ENCODE peak calls at places on chromosomes 4 and X, in six cellular contexts. One of them, this sample, is unnamed.

GRCh38 chr4:138602664-138603063 is 360.5 kb upstream of the SLC7A11 start:
- DNase-seq in OCI-LY7: no peak
- DNase-seq in PC-3: no peak
- DNase-seq in MM.1S: no peak
- DNase-seq in neural progenitor cell: no peak
- DNase-seq in GM23338: no peak
- DNase-seq in this sample: no peak

GRCh38 chr4:41260315-41260714 is 3.6 kb downstream of the UCHL1 start:
- DNase-seq in MM.1S: no peak
- DNase-seq in PC-3: no peak
- DNase-seq in GM23338: no peak
- DNase-seq in neural progenitor cell: no peak
- DNase-seq in OCI-LY7: no peak
- DNase-seq in this sample: no peak

GRCh38 chrX:48474127-48474526 is 1.9 kb upstream of the FTSJ1 start:
- DNase-seq in GM23338: peak; percentile 44
- DNase-seq in OCI-LY7: peak; percentile 31
- DNase-seq in neural progenitor cell: peak; percentile 23
- DNase-seq in MM.1S: no peak
- DNase-seq in PC-3: peak; percentile 47
- DNase-seq in this sample: no peak

GRCh38 chrX:45803383-45803921 is 602.8 kb upstream of the DIPK2B start:
- DNase-seq in GM23338: no peak
- DNase-seq in neural progenitor cell: no peak
- DNase-seq in OCI-LY7: no peak
- DNase-seq in PC-3: peak; percentile 95
- DNase-seq in MM.1S: no peak
- DNase-seq in this sample: no peak

GRCh38 chr4:38009421-38009820 is 49.2 kb downstream of the PTTG2 start:
- DNase-seq in GM23338: no peak
- DNase-seq in neural progenitor cell: no peak
- DNase-seq in PC-3: no peak
- DNase-seq in MM.1S: no peak
- DNase-seq in OCI-LY7: no peak
- DNase-seq in this sample: no peak

GRCh38 chr4:139655116-139655515 is 10.5 kb upstream of the MGST2 start:
- DNase-seq in MM.1S: no peak
- DNase-seq in OCI-LY7: peak; percentile 49
- DNase-seq in PC-3: peak; percentile 48
- DNase-seq in neural progenitor cell: peak; percentile 33
- DNase-seq in GM23338: no peak
- DNase-seq in this sample: peak; percentile 54

GRCh38 chrX:50586980-50587379 is 116.4 kb upstream of the DGKK start:
- DNase-seq in GM23338: no peak
- DNase-seq in OCI-LY7: no peak
- DNase-seq in neural progenitor cell: no peak
- DNase-seq in MM.1S: no peak
- DNase-seq in PC-3: no peak
- DNase-seq in this sample: no peak

GRCh38 chr4:68372588-68372987 is 22.7 kb upstream of the YTHDC1 start:
- DNase-seq in neural progenitor cell: no peak
- DNase-seq in OCI-LY7: no peak
- DNase-seq in GM23338: peak; percentile 24
- DNase-seq in PC-3: peak; percentile 27
- DNase-seq in MM.1S: no peak
- DNase-seq in this sample: no peak

GRCh38 chrX:120301497-120301896 is 9.8 kb downstream of the TMEM255A start:
- DNase-seq in neural progenitor cell: no peak
- DNase-seq in PC-3: no peak
- DNase-seq in MM.1S: no peak
- DNase-seq in GM23338: no peak
- DNase-seq in OCI-LY7: no peak
- DNase-seq in this sample: no peak

GRCh38 chrX:143437439-143437838 is 79.8 kb downstream of the SPANXN3 start:
- DNase-seq in OCI-LY7: peak; percentile 5
- DNase-seq in PC-3: peak; percentile 60
- DNase-seq in MM.1S: peak; percentile 48
- DNase-seq in GM23338: peak; percentile 53
- DNase-seq in neural progenitor cell: peak; percentile 45
- DNase-seq in this sample: peak; percentile 8

GRCh38 chrX:10415704-10416001 is 204.7 kb downstream of the MID1 start:
- DNase-seq in GM23338: no peak
- DNase-seq in PC-3: peak; percentile 58
- DNase-seq in neural progenitor cell: no peak
- DNase-seq in OCI-LY7: no peak
- DNase-seq in MM.1S: no peak
- DNase-seq in this sample: no peak

GRCh38 chr4:169791527-169792156 is 33.9 kb upstream of the HPF1 start:
- DNase-seq in OCI-LY7: no peak
- DNase-seq in MM.1S: no peak
- DNase-seq in GM23338: peak; percentile 73
- DNase-seq in PC-3: peak; percentile 71
- DNase-seq in neural progenitor cell: peak; percentile 81
- DNase-seq in this sample: peak; percentile 78

GRCh38 chr4:106238819-106239420 is 77.1 kb downstream of the TBCK start:
- DNase-seq in OCI-LY7: peak; percentile 38
- DNase-seq in PC-3: peak; percentile 45
- DNase-seq in GM23338: peak; percentile 80
- DNase-seq in MM.1S: peak; percentile 41
- DNase-seq in neural progenitor cell: peak; percentile 47
- DNase-seq in this sample: peak; percentile 60

GRCh38 chrX:53695901-53696300 is 9.4 kb upstream of the HUWE1 start:
- DNase-seq in GM23338: no peak
- DNase-seq in OCI-LY7: no peak
- DNase-seq in MM.1S: no peak
- DNase-seq in PC-3: no peak
- DNase-seq in neural progenitor cell: peak; percentile 42
- DNase-seq in this sample: no peak

GRCh38 chr4:98232202-98232601 is 29.0 kb upstream of the RAP1GDS1 start:
- DNase-seq in GM23338: no peak
- DNase-seq in OCI-LY7: peak; percentile 3
- DNase-seq in PC-3: peak; percentile 11
- DNase-seq in MM.1S: no peak
- DNase-seq in neural progenitor cell: no peak
- DNase-seq in this sample: no peak

GRCh38 chr4:83025563-83025962 is 9.4 kb upstream of the COPS4 start:
- DNase-seq in OCI-LY7: peak; percentile 30
- DNase-seq in PC-3: no peak
- DNase-seq in GM23338: no peak
- DNase-seq in MM.1S: no peak
- DNase-seq in neural progenitor cell: no peak
- DNase-seq in this sample: no peak

GRCh38 chrX:150018931-150019331 is 80.6 kb upstream of the EOLA2 start:
- DNase-seq in neural progenitor cell: no peak
- DNase-seq in PC-3: no peak
- DNase-seq in GM23338: no peak
- DNase-seq in OCI-LY7: no peak
- DNase-seq in MM.1S: no peak
- DNase-seq in this sample: no peak

DNA sequence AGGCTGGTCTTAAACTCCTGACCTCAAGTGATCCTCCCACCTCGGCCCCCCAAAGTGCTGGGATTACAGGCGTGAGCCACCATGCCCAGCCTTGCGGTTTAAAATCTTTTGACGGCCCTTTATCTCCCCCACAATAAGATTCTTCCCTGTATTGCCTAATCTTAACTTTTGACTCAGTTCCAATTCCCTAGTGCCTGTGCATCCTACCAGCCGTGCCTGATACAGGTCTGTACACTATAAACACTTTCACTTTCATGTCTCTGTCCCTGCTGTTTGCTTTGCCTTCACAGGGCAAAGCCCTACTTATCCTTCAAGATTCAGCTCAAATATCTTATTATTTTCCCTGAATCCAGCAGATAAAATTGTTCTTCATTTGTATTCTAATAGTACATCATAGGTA is 74.6 kb downstream of the WDR44 start:
- DNase-seq in PC-3: no peak
- DNase-seq in GM23338: no peak
- DNase-seq in MM.1S: peak; percentile 26
- DNase-seq in OCI-LY7: no peak
- DNase-seq in neural progenitor cell: no peak
- DNase-seq in this sample: peak; percentile 28
- TF ChIP-seq EZH2phosphoT487 in PC-3: no peak
- TF ChIP-seq EZH2phosphoT487 in GM23338: no peak
- TF ChIP-seq EZH2phosphoT487 in MM.1S: no peak
- TF ChIP-seq EZH2phosphoT487 in OCI-LY7: no peak
- TF ChIP-seq EZH2phosphoT487 in neural progenitor cell: no peak
- TF ChIP-seq EZH2phosphoT487 in this sample: no peak

DNA sequence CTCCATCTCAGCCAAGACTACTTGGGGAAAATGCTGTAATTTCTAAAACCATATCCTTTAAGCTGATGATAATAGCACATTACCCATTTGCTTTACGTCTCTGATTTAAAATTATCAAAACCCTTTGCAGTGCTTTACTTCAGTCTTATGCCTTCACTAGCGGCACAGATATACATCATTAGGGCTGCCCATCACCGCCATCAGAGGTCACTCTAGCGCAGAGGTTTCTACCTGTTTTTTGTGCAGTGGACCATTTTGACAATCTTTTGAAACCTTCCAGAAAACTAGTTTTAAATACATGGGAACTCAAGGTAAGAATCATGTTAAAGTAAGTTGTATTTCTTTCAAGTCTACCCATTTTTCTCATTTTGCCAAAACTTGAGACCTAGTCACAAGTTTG is 592.5 kb downstream of the PPARGC1A start:
- DNase-seq in MM.1S: no peak
- DNase-seq in GM23338: peak; percentile 19
- DNase-seq in PC-3: peak; percentile 20
- DNase-seq in neural progenitor cell: no peak
- DNase-seq in OCI-LY7: peak; percentile 4
- DNase-seq in this sample: no peak
- TF ChIP-seq CTCF in MM.1S: no peak
- TF ChIP-seq CTCF in GM23338: peak; percentile 36
- TF ChIP-seq CTCF in PC-3: peak; percentile 35
- TF ChIP-seq CTCF in neural progenitor cell: peak; percentile 34
- TF ChIP-seq CTCF in OCI-LY7: peak; percentile 55
- TF ChIP-seq CTCF in this sample: no peak

GRCh38 chrX:69085151-69085550 is 80.1 kb downstream of the PJA1 start:
- DNase-seq in neural progenitor cell: no peak
- DNase-seq in MM.1S: no peak
- DNase-seq in OCI-LY7: no peak
- DNase-seq in GM23338: no peak
- DNase-seq in PC-3: no peak
- DNase-seq in this sample: no peak

GRCh38 chrX:69083785-69084184 is 81.5 kb downstream of the PJA1 start:
- DNase-seq in OCI-LY7: no peak
- DNase-seq in neural progenitor cell: no peak
- DNase-seq in MM.1S: no peak
- DNase-seq in PC-3: no peak
- DNase-seq in GM23338: no peak
- DNase-seq in this sample: no peak

GRCh38 chrX:69085826-69086225 is 79.4 kb downstream of the PJA1 start:
- DNase-seq in neural progenitor cell: no peak
- DNase-seq in MM.1S: no peak
- DNase-seq in GM23338: no peak
- DNase-seq in OCI-LY7: no peak
- DNase-seq in PC-3: no peak
- DNase-seq in this sample: no peak

GRCh38 chrX:69090022-69090421 is 75.2 kb downstream of the PJA1 start:
- DNase-seq in OCI-LY7: no peak
- DNase-seq in neural progenitor cell: no peak
- DNase-seq in GM23338: no peak
- DNase-seq in MM.1S: no peak
- DNase-seq in PC-3: no peak
- DNase-seq in this sample: no peak

GRCh38 chrX:69088171-69088938 is 76.9 kb downstream of the PJA1 start:
- DNase-seq in PC-3: no peak
- DNase-seq in MM.1S: no peak
- DNase-seq in GM23338: no peak
- DNase-seq in OCI-LY7: no peak
- DNase-seq in neural progenitor cell: peak; percentile 62
- DNase-seq in this sample: no peak
- TF ChIP-seq EZH2phosphoT487 in PC-3: no peak
- TF ChIP-seq EZH2phosphoT487 in MM.1S: no peak
- TF ChIP-seq EZH2phosphoT487 in GM23338: no peak
- TF ChIP-seq EZH2phosphoT487 in OCI-LY7: no peak
- TF ChIP-seq EZH2phosphoT487 in neural progenitor cell: no peak
- TF ChIP-seq EZH2phosphoT487 in this sample: no peak

GRCh38 chr4:20543131-20543530 is 157.1 kb upstream of the PACRGL start:
- DNase-seq in MM.1S: no peak
- DNase-seq in neural progenitor cell: no peak
- DNase-seq in GM23338: no peak
- DNase-seq in PC-3: no peak
- DNase-seq in OCI-LY7: no peak
- DNase-seq in this sample: no peak

GRCh38 chr4:20538922-20539321 is 161.3 kb upstream of the PACRGL start:
- DNase-seq in MM.1S: no peak
- DNase-seq in GM23338: no peak
- DNase-seq in OCI-LY7: no peak
- DNase-seq in neural progenitor cell: no peak
- DNase-seq in PC-3: no peak
- DNase-seq in this sample: no peak

DNA sequence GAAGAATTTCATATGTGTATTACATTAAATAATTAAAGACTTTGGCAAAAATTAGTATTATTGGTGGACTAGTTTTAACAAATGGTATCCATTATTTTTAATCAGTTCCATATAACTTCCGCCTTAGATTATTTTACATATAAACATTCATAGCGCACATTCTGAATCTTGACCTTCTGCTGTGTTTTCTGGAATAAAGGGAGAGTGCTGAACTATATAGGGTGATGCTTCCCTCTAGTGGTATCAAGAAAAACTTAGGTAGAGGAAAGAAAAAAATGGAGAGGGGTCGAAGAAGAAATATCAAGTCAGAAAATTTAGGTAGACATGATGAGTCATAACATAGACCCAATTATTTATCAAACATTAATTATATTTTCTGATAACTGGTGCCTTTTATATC is 155.6 kb upstream of the PACRGL start:
- DNase-seq in PC-3: peak; percentile 38
- DNase-seq in neural progenitor cell: peak; percentile 36
- DNase-seq in OCI-LY7: peak; percentile 17
- DNase-seq in GM23338: peak; percentile 61
- DNase-seq in MM.1S: peak; percentile 23
- DNase-seq in this sample: peak; percentile 48
- TF ChIP-seq CTCF in PC-3: peak; percentile 64
- TF ChIP-seq CTCF in neural progenitor cell: peak; percentile 76
- TF ChIP-seq CTCF in OCI-LY7: peak; percentile 72
- TF ChIP-seq CTCF in GM23338: peak; percentile 80
- TF ChIP-seq CTCF in MM.1S: peak; percentile 44
- TF ChIP-seq CTCF in this sample: peak; percentile 68

DNA sequence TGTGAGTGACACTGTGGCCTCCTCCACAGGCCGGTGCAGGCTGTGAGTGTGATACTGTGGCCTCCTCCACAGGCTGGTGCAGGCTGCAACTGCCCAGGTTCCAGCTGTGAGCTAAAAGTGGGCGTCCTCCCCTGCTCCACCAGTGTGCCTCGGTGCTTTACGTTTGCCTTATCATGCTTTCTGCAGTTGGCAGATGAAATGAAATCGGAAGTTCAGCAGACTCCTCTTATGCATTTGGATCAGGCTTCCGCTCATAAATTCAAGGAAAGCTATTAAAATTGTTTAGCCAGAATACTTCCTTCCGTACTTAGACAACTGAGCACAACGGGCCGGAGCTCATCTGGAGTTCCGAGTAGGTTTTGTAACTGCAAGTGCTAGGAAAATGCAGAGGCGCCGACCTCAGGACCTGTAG is 12.0 kb downstream of the CYP4V2 start:
- DNase-seq in neural progenitor cell: no peak
- DNase-seq in PC-3: no peak
- DNase-seq in GM23338: no peak
- DNase-seq in MM.1S: peak; percentile 22
- DNase-seq in OCI-LY7: no peak
- DNase-seq in this sample: peak; percentile 14
- TF ChIP-seq EZH2phosphoT487 in neural progenitor cell: no peak
- TF ChIP-seq EZH2phosphoT487 in PC-3: no peak
- TF ChIP-seq EZH2phosphoT487 in GM23338: no peak
- TF ChIP-seq EZH2phosphoT487 in MM.1S: no peak
- TF ChIP-seq EZH2phosphoT487 in OCI-LY7: no peak
- TF ChIP-seq EZH2phosphoT487 in this sample: no peak